ENCODE peak calls at places on chromosomes 16 and 17, in ten cellular contexts. B is HFFc6, U is dorsolateral prefrontal cortex, D is left ventricle myocardium inferior, K is right cardiac atrium, T is GM03348, V is T follicular helper cell, Z is NCI-H510A treated with DMSO at 0.1 percent for 48 hours, N is activated gamma-delta T cell, E is cardiac muscle cell. M is an unnamed sample.

GRCh38 chr17:45310380-45311324 is 6.2 kb downstream of the MAP3K14 start:
- DNase-seq in K (peak), B (no peak), Z (peak), T (no peak), V (no peak), D (peak), E (peak), N (no peak), U (no peak), M (no peak)

GRCh38 chr16:70691223-70692129 is 5.6 kb upstream of the MTSS2 start:
- DNase-seq in T (peak), V (no peak), Z (no peak), U (peak), N (no peak), B (peak), E (peak), D (peak), K (peak), M (no peak)

GRCh38 chr16:84329016-84329415 is 34.3 kb downstream of the WFDC1 start:
- DNase-seq in T (no peak), Z (no peak), E (no peak), K (no peak), V (no peak), B (no peak), N (no peak), D (no peak), U (no peak), M (no peak)

GRCh38 chr16:53078765-53079484 is 24.1 kb downstream of the CHD9 start:
- DNase-seq in V (no peak), N (no peak), D (no peak), K (no peak), Z (no peak), E (no peak), B (no peak), T (no peak), U (no peak), M (no peak)

GRCh38 chr16:88343276-88343791 is 39.4 kb upstream of the ZNF469 start:
- DNase-seq in D (no peak), E (no peak), U (no peak), N (no peak), V (no peak), T (no peak), B (no peak), Z (no peak), K (peak), M (no peak)

GRCh38 chr17:65270932-65271700 is 133.9 kb downstream of the RGS9 start:
- DNase-seq in Z (no peak), U (no peak), B (no peak), E (no peak), K (no peak), N (no peak), D (no peak), T (no peak), V (no peak), M (no peak)

GRCh38 chr17:56737741-56738161 is 96.0 kb downstream of the C17orf67 start:
- DNase-seq in D (no peak), T (no peak), B (no peak), K (peak), V (no peak), U (no peak), N (no peak), E (peak), Z (no peak), M (no peak)

GRCh38 chr16:88194397-88195020 is 188.2 kb upstream of the ZNF469 start:
- DNase-seq in Z (no peak), N (no peak), B (no peak), U (no peak), E (no peak), D (no peak), V (no peak), K (no peak), T (peak), M (no peak)

GRCh38 chr16:24685539-24686432 is 43.7 kb upstream of the TNRC6A start:
- DNase-seq in T (peak), U (peak), D (peak), K (peak), V (no peak), E (peak), B (peak), N (no peak), Z (peak), M (peak)

GRCh38 chr16:79076039-79076767 is 524.3 kb downstream of the MAF start:
- DNase-seq in K (no peak), U (no peak), N (no peak), D (no peak), Z (no peak), B (no peak), T (no peak), V (no peak), E (no peak), M (no peak)

GRCh38 chr17:80358861-80359260 is 56.1 kb upstream of the ENDOV start:
- DNase-seq in K (no peak), N (no peak), B (no peak), T (no peak), U (no peak), E (no peak), D (no peak), V (no peak), Z (no peak), M (no peak)

GRCh38 chr17:4143563-4144410 is 790 bp downstream of the CYB5D2 start:
- DNase-seq in U (peak), K (peak), E (peak), T (peak), B (peak), Z (peak), D (peak), N (peak), V (peak), M (peak)

GRCh38 chr16:10558746-10559641 is 21.4 kb downstream of the EMP2 start:
- DNase-seq in Z (no peak), E (peak), N (no peak), K (peak), B (peak), V (no peak), U (peak), D (peak), T (peak), M (peak)

GRCh38 chr16:3475604-3476375 is 19.5 kb downstream of the C16orf90 start:
- DNase-seq in Z (no peak), T (no peak), N (no peak), E (no peak), K (peak), B (no peak), U (no peak), V (no peak), D (no peak), M (no peak)

GRCh38 chr16:1289480-1289872 is 20.0 kb upstream of the UBE2I start:
- DNase-seq in Z (no peak), K (no peak), U (no peak), T (no peak), B (no peak), N (no peak), V (no peak), D (no peak), E (no peak), M (no peak)

GRCh38 chr17:1412185-1413110 is 12.4 kb upstream of the YWHAE start:
- DNase-seq in U (no peak), T (no peak), Z (no peak), E (peak), B (no peak), D (no peak), V (no peak), K (peak), N (no peak), M (no peak)

GRCh38 chr17:67717192-67717623 is 528 bp upstream of the NOL11 start:
- DNase-seq in E (no peak), N (no peak), Z (no peak), U (no peak), T (no peak), K (no peak), V (no peak), B (no peak), D (no peak), M (no peak)

GRCh38 chr17:17032131-17032692 is 10.0 kb upstream of the MPRIP start:
- DNase-seq in K (peak), D (peak), U (peak), V (no peak), Z (no peak), E (peak), N (no peak), B (peak), T (peak), M (no peak)

GRCh38 chr16:30366511-30366910 is 3.8 kb downstream of the TBC1D10B start:
- DNase-seq in B (no peak), T (no peak), D (no peak), Z (no peak), N (no peak), E (no peak), V (no peak), K (no peak), U (no peak), M (no peak)

GRCh38 chr17:31486351-31487062 is 95.0 kb downstream of the RAB11FIP4 start:
- DNase-seq in Z (no peak), D (no peak), V (no peak), E (no peak), N (no peak), K (no peak), B (no peak), U (no peak), T (no peak), M (no peak)

GRCh38 chr17:44382917-44383316 is 6.5 kb downstream of the ITGA2B start:
- DNase-seq in B (no peak), E (no peak), N (no peak), K (no peak), D (no peak), T (no peak), Z (no peak), V (no peak), U (peak), M (no peak)

GRCh38 chr16:77374384-77374783 is 60.5 kb downstream of the ADAMTS18 start:
- DNase-seq in K (no peak), V (no peak), U (no peak), E (no peak), Z (peak), D (no peak), B (no peak), T (no peak), N (no peak), M (peak)

GRCh38 chr16:8868272-8869211 is at the start of gene CARHSP1:
- DNase-seq in Z (peak), D (peak), E (peak), V (peak), U (peak), T (peak), N (peak), K (peak), B (peak), M (peak)

GRCh38 chr17:73308017-73308823 is 3.6 kb downstream of the CDC42EP4 start:
- DNase-seq in E (peak), U (no peak), T (peak), V (no peak), B (peak), D (peak), K (peak), N (no peak), Z (no peak), M (no peak)

GRCh38 chr17:45345554-45346254 is 28.9 kb upstream of the MAP3K14 start:
- DNase-seq in U (no peak), Z (peak), K (peak), N (no peak), D (no peak), V (no peak), B (peak), T (peak), E (peak), M (no peak)

GRCh38 chr17:27980035-27980434 is 62.4 kb upstream of the NLK start:
- DNase-seq in Z (no peak), K (no peak), D (no peak), T (peak), E (peak), V (no peak), B (peak), N (no peak), U (no peak), M (no peak)

GRCh38 chr17:9247401-9247938 is 226.2 kb downstream of the NTN1 start:
- DNase-seq in K (peak), Z (no peak), N (no peak), E (no peak), B (no peak), D (no peak), V (no peak), T (no peak), U (no peak), M (no peak)

GRCh38 chr17:71995570-71995969 is 125.2 kb upstream of the SOX9 start:
- DNase-seq in B (no peak), V (no peak), N (no peak), E (no peak), D (no peak), Z (no peak), U (no peak), T (no peak), K (no peak), M (no peak)

GRCh38 chr16:24972608-24973220 is 42.5 kb downstream of the ARHGAP17 start:
- DNase-seq in N (no peak), K (no peak), B (no peak), V (no peak), E (no peak), T (no peak), D (no peak), U (no peak), Z (no peak), M (no peak)

GRCh38 chr17:27481327-27481726 is 25.1 kb downstream of the KSR1 start:
- DNase-seq in T (no peak), D (no peak), U (no peak), B (no peak), N (no peak), V (peak), E (no peak), K (no peak), Z (no peak), M (no peak)

M was measured in iPS-NIHi11.